ENCODE peak calls at places on chromosomes 1 and 21, in seven cellular contexts. W is GDM1; L is stimulated activated CD8-positive, alpha-beta memory T cell treated with anti-CD3 and anti-CD28 coated beads, Interleukin-15, amount 100 ng/mL, for 4 hours; O is putamen; G is stimulated activated naive CD4-positive, alpha-beta T cell; B is dorsolateral prefrontal cortex; U is stimulated activated CD4-positive, alpha-beta T cell treated with anti-CD3 and anti-CD28 coated beads, Interleukin-1b, Interleukin-23, amount 100 ng/mL, for 1 hour. V is an unnamed sample.
A peak's percentile ranks its signal among the peaks of the same experiment; 100 is the strongest.

GRCh38 chr1:188706742-188707141 is 1770.9 kb downstream of the BRINP3 start:
- DNase-seq in W (no peak), L (no peak), O (no peak), G (no peak), B (no peak), U (no peak), V (peak; percentile 85)

GRCh38 chr1:5856246-5856815 is 135.9 kb downstream of the NPHP4 start:
- DNase-seq in W (no peak), L (no peak), O (no peak), G (no peak), B (no peak), U (no peak), V (peak; percentile 28)

GRCh38 chr1:29394521-29394921 is 158.2 kb downstream of the PTPRU start:
- DNase-seq in W (no peak), L (no peak), O (no peak), G (no peak), B (peak; percentile 38), U (no peak), V (no peak)

GRCh38 chr1:59096501-59096900 is 200.4 kb upstream of the FGGY start:
- DNase-seq in W (no peak), L (no peak), O (no peak), G (no peak), B (no peak), U (no peak), V (no peak)

GRCh38 chr1:89855413-89856123 is 34.7 kb downstream of the LRRC8D start:
- DNase-seq in W (no peak), L (no peak), O (no peak), G (peak; percentile 68), B (no peak), U (no peak), V (peak; percentile 20)

GRCh38 chr1:32063261-32063681 is 9.5 kb upstream of the TMEM39B start:
- DNase-seq in W (peak; percentile 16), L (no peak), O (peak; percentile 72), G (peak; percentile 22), B (no peak), U (no peak), V (peak; percentile 78)

GRCh38 chr1:165228111-165228655 is 128.3 kb downstream of the LMX1A start:
- DNase-seq in W (no peak), L (no peak), O (no peak), G (no peak), B (no peak), U (no peak), V (no peak)

GRCh38 chr1:67629370-67630075 is 55.5 kb upstream of the GADD45A start:
- DNase-seq in W (no peak), L (no peak), O (no peak), G (no peak), B (no peak), U (no peak), V (no peak)

GRCh38 chr1:113269577-113269976 is 120.7 kb upstream of the MAGI3 start:
- DNase-seq in W (no peak), L (no peak), O (no peak), G (no peak), B (no peak), U (no peak), V (no peak)

GRCh38 chr1:161258439-161259386 is at the start of gene PCP4L1:
- DNase-seq in W (no peak), L (no peak), O (peak; percentile 85), G (peak; percentile 28), B (peak; percentile 78), U (no peak), V (no peak)

GRCh38 chr1:163897401-163898169 is 575.8 kb downstream of the NUF2 start:
- DNase-seq in W (no peak), L (no peak), O (no peak), G (no peak), B (no peak), U (no peak), V (no peak)

GRCh38 chr21:27719226-27719625 is 752.3 kb upstream of the ADAMTS5 start:
- DNase-seq in W (no peak), L (no peak), O (no peak), G (no peak), B (no peak), U (no peak), V (no peak)

GRCh38 chr1:53372501-53372951 is 44.7 kb upstream of the LRP8 start:
- DNase-seq in W (no peak), L (no peak), O (no peak), G (no peak), B (no peak), U (no peak), V (no peak)

GRCh38 chr1:41498809-41499208 is 14.3 kb upstream of the EDN2 start:
- DNase-seq in W (no peak), L (no peak), O (no peak), G (no peak), B (no peak), U (no peak), V (no peak)

GRCh38 chr1:165631403-165632151 is 543 bp downstream of the MGST3 start:
- DNase-seq in W (peak; percentile 34), L (peak; percentile 10), O (peak; percentile 32), G (peak; percentile 13), B (peak; percentile 62), U (no peak), V (peak; percentile 90)

GRCh38 chr1:26305667-26306289 is 658 bp downstream of the UBXN11 start:
- DNase-seq in W (no peak), L (no peak), O (no peak), G (no peak), B (no peak), U (no peak), V (no peak)

GRCh38 chr1:15352122-15352957 is 57.3 kb upstream of the EFHD2 start:
- DNase-seq in W (peak; percentile 40), L (peak; percentile 33), O (no peak), G (no peak), B (no peak), U (no peak), V (peak; percentile 93)

GRCh38 chr1:96076589-96076988 is 645.0 kb upstream of the PTBP2 start:
- DNase-seq in W (no peak), L (no peak), O (no peak), G (no peak), B (no peak), U (no peak), V (peak; percentile 56)

GRCh38 chr1:235714205-235714897 is 64.8 kb upstream of the GNG4 start:
- DNase-seq in W (no peak), L (no peak), O (no peak), G (no peak), B (no peak), U (no peak), V (no peak)

GRCh38 chr1:245772325-245772724 is 617.5 kb downstream of the KIF26B start:
- DNase-seq in W (no peak), L (no peak), O (no peak), G (no peak), B (no peak), U (no peak), V (no peak)

GRCh38 chr1:175075572-175076568 is 8.2 kb downstream of the TNN start:
- DNase-seq in W (no peak), L (no peak), O (no peak), G (no peak), B (no peak), U (no peak), V (peak; percentile 9)

GRCh38 chr1:221840511-221841243 is 98.8 kb upstream of the DUSP10 start:
- DNase-seq in W (no peak), L (no peak), O (no peak), G (no peak), B (no peak), U (no peak), V (no peak)

GRCh38 chr1:145884675-145885074 is 991 bp downstream of the ANKRD35 start:
- DNase-seq in W (no peak), L (no peak), O (no peak), G (no peak), B (no peak), U (no peak), V (no peak)

GRCh38 chr1:119394085-119394484 is 20.9 kb upstream of the HSD3B2 start:
- DNase-seq in W (no peak), L (no peak), O (no peak), G (no peak), B (no peak), U (no peak), V (no peak)

GRCh38 chr21:28867401-28867800 is 125.3 kb downstream of the LTN1 start:
- DNase-seq in W (no peak), L (no peak), O (no peak), G (no peak), B (no peak), U (no peak), V (peak; percentile 12)

GRCh38 chr21:34182436-34182835 is 109.1 kb downstream of the MRPS6 start:
- DNase-seq in W (no peak), L (no peak), O (no peak), G (no peak), B (no peak), U (no peak), V (no peak)